ENCODE peak calls at places on chromosomes 13 and 19, in ten cellular contexts. J is right lobe of liver; B is SK-N-SH; S is cardiac muscle cell; K is NB4; Y is AG04450; Z is brain microvascular endothelial cell; G is CD4-positive, alpha-beta T cell; D is GM10248; M is type B pancreatic cell. E is an unnamed sample.

GRCh38 chr13:21318891-21319532 is 140.1 kb downstream of the ZDHHC20 start:
- DNase-seq in J (no peak), B (no peak), S (peak; percentile 37), K (no peak), Y (no peak), Z (no peak), G (no peak), D (no peak), M (no peak), E (no peak)

GRCh38 chr13:99468971-99469545 is 32.2 kb upstream of the TM9SF2 start:
- DNase-seq in J (no peak), B (no peak), S (peak; percentile 14), K (peak; percentile 56), Y (no peak), Z (no peak), G (no peak), D (no peak), M (no peak), E (no peak)

GRCh38 chr19:43362179-43362578 is 8.7 kb downstream of the CD177 start:
- DNase-seq in J (no peak), B (no peak), S (peak; percentile 45), K (no peak), Y (no peak), Z (no peak), G (no peak), D (no peak), M (no peak), E (peak; percentile 8)

GRCh38 chr13:43058836-43059235 is 35.5 kb downstream of the DNAJC15 start:
- DNase-seq in J (no peak), B (no peak), S (peak; percentile 66), K (no peak), Y (no peak), Z (peak; percentile 50), G (no peak), D (no peak), M (no peak), E (no peak)

GRCh38 chr13:43905435-43906031 is 25.8 kb downstream of the LACC1 start:
- DNase-seq in J (no peak), B (peak; percentile 63), S (peak; percentile 79), K (peak; percentile 68), Y (peak; percentile 48), Z (peak; percentile 60), G (peak; percentile 8), D (peak; percentile 48), M (no peak), E (peak; percentile 60)

GRCh38 chr19:42048992-42049391 is 21.0 kb downstream of the GRIK5 start:
- DNase-seq in J (no peak), B (no peak), S (no peak), K (peak; percentile 43), Y (no peak), Z (no peak), G (no peak), D (no peak), M (no peak), E (no peak)

GRCh38 chr13:76730220-76730619 is 156.0 kb downstream of the KCTD12 start:
- DNase-seq in J (no peak), B (no peak), S (no peak), K (no peak), Y (no peak), Z (no peak), G (no peak), D (no peak), M (no peak), E (no peak)

GRCh38 chr19:29484876-29485275 is 40.9 kb upstream of the VSTM2B start:
- DNase-seq in J (no peak), B (no peak), S (no peak), K (no peak), Y (no peak), Z (no peak), G (no peak), D (peak; percentile 1), M (no peak), E (no peak)

GRCh38 chr19:57615346-57615745 is 1.3 kb downstream of the ZNF134 start:
- DNase-seq in J (no peak), B (no peak), S (no peak), K (no peak), Y (no peak), Z (no peak), G (no peak), D (no peak), M (no peak), E (no peak)

GRCh38 chr13:50994651-50995050 is 85.1 kb downstream of the RNASEH2B start:
- DNase-seq in J (no peak), B (no peak), S (no peak), K (no peak), Y (no peak), Z (no peak), G (no peak), D (no peak), M (no peak), E (no peak)

GRCh38 chr13:21668665-21669599 is 1.9 kb upstream of the FGF9 start:
- DNase-seq in J (no peak), B (peak; percentile 27), S (peak; percentile 38), K (no peak), Y (no peak), Z (peak; percentile 7), G (peak; percentile 17), D (peak; percentile 31), M (no peak), E (no peak)

GRCh38 chr13:25380741-25381324 is 9.1 kb downstream of the ATP8A2 start:
- DNase-seq in J (no peak), B (no peak), S (no peak), K (no peak), Y (no peak), Z (no peak), G (no peak), D (no peak), M (no peak), E (no peak)
- TF ChIP-seq CTCF in J (no peak), B (no peak), S (no peak), K (no peak), Y (no peak), Z (no peak), G (no peak), D (no peak), M (no peak), E (no peak)

GRCh38 chr13:114017028-114017630 is 43.3 kb upstream of the C13orf46 start:
- DNase-seq in J (no peak), B (peak; percentile 59), S (peak; percentile 60), K (no peak), Y (peak; percentile 10), Z (peak; percentile 28), G (no peak), D (no peak), M (no peak), E (no peak)
- TF ChIP-seq CTCF in J (no peak), B (peak; percentile 52), S (peak; percentile 45), K (peak; percentile 9), Y (peak; percentile 44), Z (peak; percentile 61), G (no peak), D (no peak), M (peak; percentile 55), E (peak; percentile 73)

GRCh38 chr19:3131168-3131567 is 4.7 kb upstream of the GNA15 start:
- DNase-seq in J (no peak), B (no peak), S (no peak), K (no peak), Y (no peak), Z (no peak), G (no peak), D (no peak), M (no peak), E (no peak)

GRCh38 chr19:3132971-3133792 is 2.7 kb upstream of the GNA15 start:
- DNase-seq in J (no peak), B (peak; percentile 55), S (peak; percentile 29), K (peak; percentile 92), Y (no peak), Z (peak; percentile 54), G (peak; percentile 59), D (peak; percentile 81), M (no peak), E (peak; percentile 8)

GRCh38 chr19:3124630-3125029 is 11.2 kb upstream of the GNA15 start:
- DNase-seq in J (no peak), B (no peak), S (no peak), K (no peak), Y (no peak), Z (no peak), G (no peak), D (no peak), M (no peak), E (no peak)

GRCh38 chr19:3125900-3126524 is 9.8 kb upstream of the GNA15 start:
- DNase-seq in J (peak; percentile 80), B (peak; percentile 87), S (peak; percentile 53), K (peak; percentile 61), Y (no peak), Z (peak; percentile 47), G (peak; percentile 69), D (peak; percentile 80), M (no peak), E (no peak)

DNA sequence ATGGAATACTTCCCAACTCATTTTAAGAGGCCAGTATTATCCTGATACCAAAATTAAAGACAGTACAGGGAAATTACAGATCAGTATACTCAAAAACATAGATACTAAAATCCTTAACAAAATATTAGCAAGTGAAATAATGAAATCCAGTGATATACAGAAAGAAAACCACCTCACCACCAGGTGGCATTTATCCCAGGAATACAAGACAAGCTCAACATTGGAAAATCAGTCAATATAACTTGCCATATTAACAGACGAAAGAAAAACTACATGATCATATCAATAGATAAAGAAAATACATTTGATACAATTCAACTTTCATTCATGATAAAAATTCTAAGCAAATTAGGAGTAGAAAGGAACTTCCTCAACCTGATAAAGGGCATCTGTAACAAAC is 6.7 kb upstream of the GNA15 start:
- DNase-seq in J (no peak), B (no peak), S (peak; percentile 76), K (peak; percentile 42), Y (peak; percentile 18), Z (peak; percentile 71), G (no peak), D (no peak), M (no peak), E (peak; percentile 61)
- TF ChIP-seq CTCF in J (peak; percentile 60), B (peak; percentile 74), S (peak; percentile 58), K (peak; percentile 11), Y (peak; percentile 60), Z (peak; percentile 47), G (peak; percentile 71), D (peak; percentile 16), M (peak; percentile 68), E (peak; percentile 88)

GRCh38 chr19:37905936-37906867 is at the start of gene WDR87:
- DNase-seq in J (peak; percentile 60), B (peak; percentile 95), S (peak; percentile 17), K (peak; percentile 75), Y (no peak), Z (no peak), G (peak; percentile 46), D (peak; percentile 63), M (peak; percentile 87), E (peak; percentile 12)

GRCh38 chr19:37906868-37907734 is at the start of gene SIPA1L3:
- DNase-seq in J (peak; percentile 97), B (peak; percentile 94), S (peak; percentile 97), K (peak; percentile 95), Y (peak; percentile 86), Z (peak; percentile 95), G (peak; percentile 90), D (peak; percentile 92), M (peak; percentile 97), E (peak; percentile 95)

GRCh38 chr19:37899453-37899852 is 6.9 kb downstream of the WDR87 start:
- DNase-seq in J (no peak), B (no peak), S (no peak), K (no peak), Y (no peak), Z (no peak), G (no peak), D (no peak), M (no peak), E (no peak)

GRCh38 chr19:37902668-37903067 is 3.7 kb downstream of the WDR87 start:
- DNase-seq in J (peak; percentile 79), B (peak; percentile 77), S (peak; percentile 81), K (peak; percentile 76), Y (peak; percentile 34), Z (peak; percentile 66), G (peak; percentile 79), D (peak; percentile 80), M (peak; percentile 87), E (peak; percentile 44)

GRCh38 chr19:37903096-37903495 is 3.3 kb downstream of the WDR87 start:
- DNase-seq in J (no peak), B (no peak), S (no peak), K (no peak), Y (no peak), Z (no peak), G (no peak), D (no peak), M (no peak), E (no peak)
- TF ChIP-seq CTCF in J (no peak), B (no peak), S (no peak), K (no peak), Y (no peak), Z (no peak), G (no peak), D (no peak), M (no peak), E (no peak)

E was measured in HFFc6.